ENCODE peak calls at places on chromosomes 4 and X, in seven cellular contexts. U is A549, V is tibial nerve, T is HepG2, C is ovary, Q is upper lobe of left lung, G is H1. E is an unnamed sample.

GRCh38 chr4:173288698-173289350 is 45.3 kb downstream of the HMGB2 start:
- DNase-seq in U (no peak), V (no peak), T (no peak), C (no peak), Q (no peak), G (no peak), E (no peak)

GRCh38 chrX:118231464-118231863 is 114.4 kb upstream of the WDR44 start:
- DNase-seq in U (no peak), V (no peak), T (no peak), C (no peak), Q (no peak), G (no peak), E (no peak)

GRCh38 chr4:83993774-83994173 is 457.9 kb downstream of the GPAT3 start:
- DNase-seq in U (no peak), V (no peak), T (no peak), C (no peak), Q (no peak), G (peak), E (no peak)

GRCh38 chrX:35728481-35728880 is 69.7 kb upstream of the MAGEB16 start:
- DNase-seq in U (no peak), V (no peak), T (no peak), C (no peak), Q (no peak), G (peak), E (no peak)

GRCh38 chr4:76589872-76590846 is 155.1 kb downstream of the SHROOM3 start:
- DNase-seq in U (peak), V (no peak), T (peak), C (no peak), Q (no peak), G (peak), E (no peak)

GRCh38 chr4:4781936-4782754 is 77.3 kb upstream of the MSX1 start:
- DNase-seq in U (no peak), V (no peak), T (no peak), C (no peak), Q (peak), G (no peak), E (no peak)

GRCh38 chr4:14529653-14530052 is 472.6 kb upstream of the CPEB2 start:
- DNase-seq in U (no peak), V (no peak), T (no peak), C (no peak), Q (no peak), G (peak), E (no peak)

GRCh38 chr4:16082038-16082423 is 1.8 kb downstream of the PROM1 start:
- DNase-seq in U (no peak), V (no peak), T (no peak), C (no peak), Q (no peak), G (no peak), E (no peak)

GRCh38 chr4:31613946-31614623 is 893.9 kb downstream of the PCDH7 start:
- DNase-seq in U (no peak), V (no peak), T (no peak), C (no peak), Q (peak), G (no peak), E (no peak)

GRCh38 chrX:46991664-46992063 is 79.4 kb downstream of the JADE3 start:
- DNase-seq in U (no peak), V (no peak), T (no peak), C (no peak), Q (no peak), G (no peak), E (no peak)

GRCh38 chr4:96952610-96953009 is 1112.7 kb downstream of the PDHA2 start:
- DNase-seq in U (no peak), V (no peak), T (no peak), C (no peak), Q (no peak), G (no peak), E (no peak)

GRCh38 chr4:124144302-124144701 is 568.2 kb downstream of the ANKRD50 start:
- DNase-seq in U (no peak), V (no peak), T (no peak), C (no peak), Q (no peak), G (no peak), E (no peak)

GRCh38 chr4:44928062-44928380 is 201.7 kb upstream of the GNPDA2 start:
- DNase-seq in U (no peak), V (no peak), T (no peak), C (no peak), Q (no peak), G (no peak), E (no peak)

GRCh38 chr4:11597506-11597905 is 168.8 kb upstream of the HS3ST1 start:
- DNase-seq in U (no peak), V (no peak), T (no peak), C (no peak), Q (no peak), G (no peak), E (no peak)

GRCh38 chrX:53422915-53423268 is 219 bp downstream of the RIBC1 start:
- DNase-seq in U (no peak), V (no peak), T (no peak), C (no peak), Q (no peak), G (no peak), E (no peak)

GRCh38 chr4:71188197-71188625 is 150.6 kb upstream of the SLC4A4 start:
- DNase-seq in U (no peak), V (no peak), T (no peak), C (no peak), Q (no peak), G (no peak), E (no peak)

GRCh38 chr4:85748654-85749053 is 273.7 kb downstream of the ARHGAP24 start:
- DNase-seq in U (no peak), V (no peak), T (no peak), C (no peak), Q (no peak), G (no peak), E (no peak)

GRCh38 chr4:39259571-39260330 is 77.4 kb downstream of the WDR19 start:
- DNase-seq in U (no peak), V (no peak), T (no peak), C (no peak), Q (no peak), G (no peak), E (no peak)

GRCh38 chr4:138898282-138898681 is 117.3 kb upstream of the NOCT start:
- DNase-seq in U (no peak), V (no peak), T (no peak), C (no peak), Q (no peak), G (no peak), E (no peak)

GRCh38 chrX:43655961-43656494 is at the start of gene MAOA:
- DNase-seq in U (peak), V (peak), T (peak), C (peak), Q (peak), G (no peak), E (peak)

GRCh38 chr4:133929540-133929939 is 272.0 kb downstream of the PABPC4L start:
- DNase-seq in U (no peak), V (no peak), T (no peak), C (no peak), Q (no peak), G (no peak), E (no peak)

GRCh38 chr4:19727141-19727540 is 524.6 kb upstream of the SLIT2 start:
- DNase-seq in U (no peak), V (no peak), T (no peak), C (no peak), Q (no peak), G (no peak), E (no peak)

GRCh38 chr4:151407466-151408379 is 1.3 kb upstream of the FHIP1A start:
- DNase-seq in U (no peak), V (no peak), T (no peak), C (peak), Q (peak), G (no peak), E (peak)

GRCh38 chr4:101114936-101115372 is 232.4 kb downstream of the PPP3CA start:
- DNase-seq in U (no peak), V (no peak), T (peak), C (no peak), Q (no peak), G (peak), E (no peak)

GRCh38 chr4:74117024-74117534 is 18.1 kb upstream of the CXCL2 start:
- DNase-seq in U (peak), V (no peak), T (peak), C (peak), Q (no peak), G (no peak), E (no peak)

GRCh38 chrX:41481264-41482109 is 34.3 kb downstream of the NYX start:
- DNase-seq in U (peak), V (no peak), T (peak), C (no peak), Q (no peak), G (no peak), E (no peak)

GRCh38 chr4:111266937-111267336 is 644.1 kb upstream of the PITX2 start:
- DNase-seq in U (no peak), V (no peak), T (no peak), C (no peak), Q (peak), G (no peak), E (no peak)
- TF ChIP-seq EP300 in U (no peak), V (no peak), T (no peak), C (no peak), Q (no peak), G (no peak), E (no peak)

GRCh38 chr4:46081211-46081610 is 42.6 kb downstream of the GABRG1 start:
- DNase-seq in U (no peak), V (no peak), T (no peak), C (no peak), Q (no peak), G (no peak), E (no peak)

DNA sequence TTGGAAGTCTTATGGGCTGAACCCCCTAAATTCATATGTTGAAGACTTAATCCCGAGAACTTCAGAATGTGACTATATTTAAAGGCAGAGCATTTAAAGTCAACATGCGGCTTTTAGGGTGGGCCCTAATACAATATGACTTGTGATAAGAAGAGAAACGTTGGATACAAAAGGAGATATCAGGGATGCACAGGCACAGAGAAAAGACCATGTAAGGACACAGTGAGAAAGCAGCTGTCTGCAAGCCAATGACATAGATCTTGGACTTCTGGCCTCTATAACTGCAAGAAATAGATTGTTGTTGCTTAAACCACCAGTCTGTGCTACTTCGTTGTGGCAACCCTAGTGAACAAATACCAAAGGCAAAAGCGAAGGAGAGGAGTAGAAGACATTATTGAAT is 42.2 kb downstream of the GABRG1 start:
- DNase-seq in U (no peak), V (no peak), T (no peak), C (no peak), Q (no peak), G (no peak), E (no peak)
- TF ChIP-seq EP300 in U (no peak), V (no peak), T (no peak), C (no peak), Q (no peak), G (no peak), E (no peak)

GRCh38 chr4:64385177-64385549 is 24.1 kb downstream of the TECRL start:
- DNase-seq in U (no peak), V (no peak), T (no peak), C (no peak), Q (no peak), G (no peak), E (no peak)

GRCh38 chr4:64384237-64385176 is 24.7 kb downstream of the TECRL start:
- DNase-seq in U (no peak), V (no peak), T (no peak), C (no peak), Q (no peak), G (no peak), E (no peak)

DNA sequence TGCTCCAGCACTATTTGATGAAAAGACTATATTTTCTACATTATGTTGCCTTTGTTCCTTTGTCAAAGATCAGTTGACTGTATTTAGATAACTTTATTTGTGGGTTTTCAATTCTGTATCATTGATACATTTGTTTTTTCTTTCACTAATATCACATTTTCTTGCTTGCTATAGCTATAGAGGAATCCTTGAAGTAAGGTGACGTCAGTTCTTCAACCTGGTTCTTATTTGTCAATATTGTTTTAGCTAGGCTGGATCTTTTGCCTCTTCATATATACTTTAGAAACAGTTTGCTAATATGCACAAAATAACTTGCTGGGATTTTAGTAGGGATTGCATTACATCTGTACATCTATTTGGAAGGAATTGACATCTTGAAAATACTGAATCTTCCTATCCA is 21.0 kb downstream of the TECRL start:
- DNase-seq in U (no peak), V (no peak), T (no peak), C (no peak), Q (no peak), G (no peak), E (no peak)
- TF ChIP-seq EP300 in U (no peak), V (no peak), T (no peak), C (no peak), Q (no peak), G (no peak), E (no peak)

DNA sequence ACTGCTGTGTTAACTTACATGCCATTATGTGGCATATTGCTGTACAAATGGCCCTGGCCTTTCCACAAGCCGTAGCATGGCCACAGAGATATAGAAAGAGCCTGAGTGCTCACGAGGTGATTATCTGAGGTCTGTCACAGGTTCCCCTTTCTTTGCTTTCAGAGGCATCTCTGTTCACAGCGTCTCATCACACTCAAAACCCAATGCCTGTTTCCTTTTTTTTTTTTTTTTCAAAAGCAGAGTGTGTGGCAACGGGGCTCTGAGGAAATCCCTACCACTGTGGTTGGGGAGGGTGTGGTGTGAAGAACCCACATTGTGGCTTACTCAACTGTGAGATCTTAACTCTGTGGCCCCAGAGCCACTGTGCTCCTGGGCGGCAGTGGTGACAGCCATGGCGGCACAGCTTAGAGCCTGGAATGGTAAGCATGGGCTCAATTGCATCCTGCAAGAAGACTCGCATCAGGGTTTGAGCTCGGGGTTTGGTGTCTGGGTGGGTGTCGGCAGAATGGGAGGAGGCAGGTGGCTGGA is 30.8 kb downstream of the RTL5 start:
- DNase-seq in U (no peak), V (no peak), T (no peak), C (no peak), Q (no peak), G (no peak), E (no peak)
- TF ChIP-seq EP300 in U (no peak), V (no peak), T (no peak), C (no peak), Q (no peak), G (no peak), E (no peak)

GRCh38 chrX:133939655-133940054 is 45.7 kb downstream of the GPC3 start:
- DNase-seq in U (no peak), V (no peak), T (no peak), C (no peak), Q (no peak), G (no peak), E (no peak)
- TF ChIP-seq EP300 in U (no peak), V (no peak), T (no peak), C (no peak), Q (no peak), G (no peak), E (no peak)

DNA sequence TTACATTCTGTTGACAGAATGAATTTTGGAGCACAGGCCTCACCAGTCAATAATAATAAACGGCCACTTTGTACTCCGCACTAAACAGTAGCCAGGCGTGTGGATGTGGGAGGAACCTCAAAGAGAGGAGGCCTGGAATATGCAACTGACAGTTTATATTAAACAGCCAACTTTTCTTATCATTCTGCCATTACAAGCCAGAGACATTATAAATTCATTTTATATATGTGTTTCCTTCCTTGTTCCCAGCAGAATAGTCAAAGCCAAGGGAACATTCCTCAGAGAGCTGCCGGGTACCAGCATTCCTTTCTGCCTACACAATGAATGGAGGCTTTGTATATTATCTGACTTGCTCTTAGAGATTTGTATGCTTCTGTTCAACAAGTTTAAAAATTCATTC is 436.5 kb upstream of the FTHL17 start:
- DNase-seq in U (no peak), V (no peak), T (peak), C (no peak), Q (no peak), G (no peak), E (no peak)
- TF ChIP-seq EP300 in U (no peak), V (peak), T (no peak), C (no peak), Q (no peak), G (no peak), E (no peak)

GRCh38 chr4:185361872-185362271 is 33.9 kb downstream of the LRP2BP start:
- DNase-seq in U (no peak), V (no peak), T (no peak), C (no peak), Q (no peak), G (no peak), E (no peak)

GRCh38 chr4:185358514-185359433 is 37.0 kb downstream of the LRP2BP start:
- DNase-seq in U (peak), V (no peak), T (peak), C (no peak), Q (no peak), G (no peak), E (no peak)

GRCh38 chr4:185359767-185360446 is 35.8 kb downstream of the LRP2BP start:
- DNase-seq in U (no peak), V (no peak), T (no peak), C (no peak), Q (no peak), G (no peak), E (no peak)

GRCh38 chr4:185357220-185357619 is 38.5 kb downstream of the LRP2BP start:
- DNase-seq in U (no peak), V (no peak), T (no peak), C (no peak), Q (no peak), G (no peak), E (no peak)

GRCh38 chr4:185357733-185358440 is 37.8 kb downstream of the LRP2BP start:
- DNase-seq in U (no peak), V (no peak), T (no peak), C (no peak), Q (no peak), G (no peak), E (no peak)
- TF ChIP-seq EP300 in U (no peak), V (no peak), T (no peak), C (no peak), Q (no peak), G (no peak), E (no peak)

GRCh38 chr4:114052227-114052626 is 72.8 kb upstream of the ARSJ start:
- DNase-seq in U (no peak), V (no peak), T (no peak), C (no peak), Q (no peak), G (no peak), E (no peak)
- TF ChIP-seq EP300 in U (no peak), V (no peak), T (no peak), C (no peak), Q (no peak), G (no peak), E (no peak)

GRCh38 chr4:43103048-43103447 is 210.5 kb downstream of the GRXCR1 start:
- DNase-seq in U (no peak), V (no peak), T (no peak), C (no peak), Q (no peak), G (no peak), E (no peak)
- TF ChIP-seq EP300 in U (no peak), V (no peak), T (no peak), C (no peak), Q (no peak), G (no peak), E (no peak)